ENCODE peak calls at places on chromosomes 4 and X, in nine cellular contexts. P is Panc1, Z is transverse colon, C is suprapubic skin, L is K562, R is upper lobe of left lung, F is HCT116, Y is SK-N-SH, G is HL-60. I is an unnamed sample.

GRCh38 chr4:152682143-152682542 is 2.3 kb upstream of the TMEM154 start:
- DNase-seq in P (no peak), Z (no peak), Y (no peak), G (no peak), R (no peak), F (no peak), C (no peak), L (no peak), I (no peak)

GRCh38 chr4:9971711-9972110 is 49.6 kb downstream of the SLC2A9 start:
- DNase-seq in Y (no peak), R (no peak), L (no peak), G (no peak), Z (no peak), P (no peak), C (no peak), F (no peak), I (no peak)

GRCh38 chr4:98092833-98093439 is 50.3 kb downstream of the STPG2 start:
- DNase-seq in L (no peak), G (no peak), F (peak), Y (no peak), P (no peak), Z (no peak), C (no peak), R (no peak), I (no peak)

GRCh38 chr4:5365071-5366008 is 314.1 kb downstream of the STK32B start:
- DNase-seq in G (no peak), Y (no peak), Z (peak), P (peak), R (no peak), F (peak), L (no peak), C (no peak), I (no peak)

GRCh38 chrX:74231625-74232024 is 72.4 kb upstream of the ZCCHC13 start:
- DNase-seq in R (no peak), C (no peak), F (no peak), Z (no peak), P (no peak), L (no peak), G (no peak), Y (no peak), I (no peak)

GRCh38 chr4:28229092-28229491 is 1368.5 kb downstream of the STIM2 start:
- DNase-seq in C (no peak), P (no peak), R (no peak), F (no peak), Z (no peak), G (no peak), L (no peak), Y (no peak), I (no peak)

GRCh38 chr4:141686146-141686775 is 49.9 kb downstream of the IL15 start:
- DNase-seq in F (peak), G (no peak), C (no peak), Y (no peak), Z (no peak), R (no peak), P (no peak), L (no peak), I (no peak)

GRCh38 chr4:1492636-1493539 is 86.6 kb upstream of the NKX1-1 start:
- DNase-seq in R (peak), G (no peak), Y (peak), L (no peak), C (peak), Z (no peak), P (no peak), F (no peak), I (no peak)

GRCh38 chr4:78703079-78703478 is 73.1 kb upstream of the BMP2K start:
- DNase-seq in Z (no peak), F (no peak), R (no peak), C (no peak), G (no peak), P (no peak), L (no peak), Y (no peak), I (no peak)

GRCh38 chrX:38699603-38700110 is 101.6 kb upstream of the MID1IP1 start:
- DNase-seq in C (no peak), P (no peak), G (no peak), L (no peak), Z (no peak), F (no peak), R (no peak), Y (no peak), I (no peak)

GRCh38 chr4:186104895-186105720 is 604 bp downstream of the FAM149A start:
- DNase-seq in Y (peak), G (no peak), F (no peak), R (peak), C (no peak), L (no peak), Z (peak), P (no peak), I (peak)

GRCh38 chr4:186760576-186760975 is 36.9 kb upstream of the FAT1 start:
- DNase-seq in G (no peak), R (no peak), P (no peak), Z (no peak), F (no peak), Y (no peak), L (no peak), C (no peak), I (no peak)

GRCh38 chrX:151974336-151975227 is at the start of gene GABRE:
- DNase-seq in Y (peak), G (no peak), P (no peak), L (peak), Z (peak), R (peak), F (no peak), C (no peak), I (no peak)
- TF ChIP-seq POLR2AphosphoS5 in Y (peak), G (no peak), P (no peak), L (peak), Z (peak), R (peak), F (peak), C (no peak), I (no peak)

DNA sequence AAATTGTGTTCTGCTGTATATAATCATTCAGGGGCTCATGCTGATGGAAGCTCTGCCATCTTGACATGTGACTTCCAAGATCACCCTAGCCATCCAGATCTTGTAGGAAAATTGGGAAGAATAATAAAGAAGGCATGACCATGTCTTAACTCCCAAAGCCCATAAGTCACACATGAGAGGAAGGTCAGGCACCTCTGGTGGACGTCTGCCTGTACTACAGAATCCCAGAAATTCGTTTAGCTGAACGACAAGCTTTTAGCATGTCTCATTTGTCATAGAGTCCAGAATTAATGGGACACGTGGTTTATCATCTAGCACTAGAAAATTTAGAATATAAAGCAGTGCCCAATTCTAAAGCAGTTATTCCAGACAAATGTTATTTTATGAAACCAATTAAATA is 212.7 kb downstream of the CENPC start:
- DNase-seq in P (no peak), R (no peak), Z (no peak), Y (peak), G (no peak), C (no peak), L (peak), F (no peak), I (no peak)
- TF ChIP-seq POLR2AphosphoS5 in P (no peak), R (no peak), Z (no peak), Y (no peak), G (no peak), C (no peak), L (no peak), F (no peak), I (no peak)

GRCh38 chr4:154292589-154292988 is 199.0 kb downstream of the DCHS2 start:
- DNase-seq in Z (no peak), Y (no peak), C (no peak), R (no peak), L (no peak), P (no peak), G (no peak), F (no peak), I (no peak)
- TF ChIP-seq POLR2AphosphoS5 in Z (no peak), Y (no peak), C (no peak), R (no peak), L (no peak), P (no peak), G (no peak), F (no peak), I (no peak)

DNA sequence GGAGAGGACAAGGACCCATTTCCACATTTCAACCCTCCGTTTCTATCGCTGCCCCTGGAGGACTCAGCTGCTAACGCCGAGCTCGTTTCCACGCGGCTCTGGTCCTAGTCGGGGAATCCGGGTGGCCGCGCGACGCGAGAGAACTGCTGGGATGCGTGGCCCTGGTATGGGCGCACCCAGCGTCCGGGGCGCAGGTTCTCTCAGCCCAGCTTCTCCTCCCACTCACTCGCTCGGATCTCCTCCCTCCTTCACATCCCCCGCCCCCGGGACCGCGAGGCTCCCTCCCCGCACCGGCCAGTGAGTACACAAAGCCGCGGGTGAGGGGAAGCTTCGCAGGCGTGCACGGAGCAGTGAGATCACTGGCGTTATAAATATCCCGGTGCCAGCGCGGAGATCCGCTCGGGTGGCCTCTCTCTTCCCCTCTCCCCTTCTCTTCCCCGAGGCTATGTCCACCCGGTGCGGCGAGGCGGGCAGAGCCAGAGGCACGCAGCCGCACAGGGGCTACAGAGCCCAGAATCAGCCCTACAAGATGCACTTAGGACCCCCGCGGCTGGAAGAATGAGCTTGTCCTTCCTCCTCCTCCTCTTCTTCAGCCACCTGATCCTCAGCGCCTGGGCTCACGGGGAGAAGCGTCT is at the start of gene FGF5:
- DNase-seq in F (no peak), L (peak), R (peak), G (peak), Y (peak), P (no peak), C (no peak), Z (peak), I (no peak)
- TF ChIP-seq POLR2AphosphoS5 in F (no peak), L (peak), R (no peak), G (no peak), Y (peak), P (no peak), C (no peak), Z (peak), I (no peak)

GRCh38 chrX:33726281-33727160 is 405.6 kb downstream of the FAM47A start:
- DNase-seq in Z (no peak), L (no peak), F (no peak), P (no peak), Y (no peak), G (no peak), R (peak), C (no peak), I (no peak)
- TF ChIP-seq POLR2AphosphoS5 in Z (no peak), L (no peak), F (no peak), P (no peak), Y (no peak), G (no peak), R (no peak), C (no peak), I (no peak)

I was measured in GM12891.